ENCODE peak calls at places on chromosomes 16 and 17, in eight cellular contexts. E, K, P, H, V, F, Y and D are unnamed samples.

GRCh38 chr16:57775661-57776469 is 26.4 kb downstream of the KIFC3 start:
- DNase-seq in E (no peak), K (no peak), P (peak; percentile 60), H (no peak), V (peak; percentile 97), F (no peak), Y (peak; percentile 73), D (no peak)

GRCh38 chr17:35087731-35088646 is 24.5 kb upstream of the RFFL start:
- DNase-seq in E (peak; percentile 81), K (peak; percentile 58), P (peak; percentile 75), H (peak; percentile 84), V (peak; percentile 58), F (peak; percentile 53), Y (peak; percentile 25), D (peak; percentile 75)

GRCh38 chr16:71230122-71230845 is at the start of gene HYDIN:
- DNase-seq in E (peak; percentile 70), K (peak; percentile 74), P (peak; percentile 67), H (peak; percentile 68), V (peak; percentile 99), F (peak; percentile 71), Y (no peak), D (peak; percentile 75)

GRCh38 chr17:61285483-61286320 is 113.9 kb upstream of the TBX2 start:
- DNase-seq in E (no peak), K (no peak), P (no peak), H (no peak), V (peak; percentile 70), F (peak; percentile 60), Y (no peak), D (no peak)

GRCh38 chr17:18960241-18960665 is 8.3 kb downstream of the SLC5A10 start:
- DNase-seq in E (no peak), K (no peak), P (no peak), H (peak; percentile 72), V (no peak), F (no peak), Y (no peak), D (peak; percentile 47)

GRCh38 chr16:30494028-30494427 is 21.5 kb downstream of the ITGAL start:
- DNase-seq in E (no peak), K (no peak), P (no peak), H (no peak), V (no peak), F (no peak), Y (no peak), D (no peak)

GRCh38 chr17:3710951-3711383 is 12.7 kb upstream of the HASPIN start:
- DNase-seq in E (no peak), K (no peak), P (no peak), H (no peak), V (peak; percentile 41), F (peak; percentile 52), Y (no peak), D (no peak)

GRCh38 chr16:53840472-53840871 is 136.5 kb downstream of the FTO start:
- DNase-seq in E (no peak), K (no peak), P (no peak), H (no peak), V (no peak), F (no peak), Y (no peak), D (no peak)

GRCh38 chr16:87389245-87389644 is 2.9 kb upstream of the MAP1LC3B start:
- DNase-seq in E (peak; percentile 37), K (no peak), P (no peak), H (no peak), V (no peak), F (no peak), Y (no peak), D (no peak)

GRCh38 chr16:1789643-1790045 is 3.9 kb downstream of the IGFALS start:
- DNase-seq in E (no peak), K (no peak), P (no peak), H (peak; percentile 65), V (no peak), F (no peak), Y (peak; percentile 10), D (no peak)

GRCh38 chr16:54453863-54454262 is 167.3 kb upstream of the IRX3 start:
- DNase-seq in E (no peak), K (no peak), P (no peak), H (no peak), V (no peak), F (no peak), Y (no peak), D (no peak)

GRCh38 chr17:81044764-81045589 is 10.0 kb downstream of the BAIAP2 start:
- DNase-seq in E (peak; percentile 94), K (peak; percentile 50), P (peak; percentile 45), H (peak; percentile 93), V (no peak), F (peak; percentile 66), Y (peak; percentile 70), D (peak; percentile 89)

GRCh38 chr16:90023078-90023447 is 3.8 kb upstream of the DBNDD1 start:
- DNase-seq in E (no peak), K (no peak), P (no peak), H (no peak), V (no peak), F (no peak), Y (no peak), D (no peak)
- H3K27ac ChIP-seq in E (peak overlapping the region; percentile 75), K (peak overlapping the region; percentile 26), P (peak overlapping the region; percentile 88), H (no peak overlapping the region), V (no peak overlapping the region), F (peak overlapping the region; percentile 63), Y (peak overlapping the region; percentile 92), D (peak overlapping the region; percentile 72)

GRCh38 chr17:77391668-77392375 is 251.1 kb downstream of the SEC14L1 start:
- DNase-seq in E (no peak), K (no peak), P (peak; percentile 74), H (peak; percentile 89), V (peak; percentile 88), F (peak; percentile 83), Y (peak; percentile 48), D (no peak)

GRCh38 chr17:77392376-77393273 is 251.9 kb downstream of the SEC14L1 start:
- DNase-seq in E (peak; percentile 89), K (peak; percentile 67), P (peak; percentile 89), H (no peak), V (peak; percentile 87), F (no peak), Y (peak; percentile 49), D (no peak)

GRCh38 chr17:77394540-77395295 is 253.9 kb downstream of the SEC14L1 start:
- DNase-seq in E (peak; percentile 86), K (no peak), P (no peak), H (no peak), V (peak; percentile 55), F (peak; percentile 70), Y (peak; percentile 83), D (peak; percentile 59)

GRCh38 chr17:77393867-77394539 is 253.2 kb downstream of the SEC14L1 start:
- DNase-seq in E (no peak), K (peak; percentile 80), P (no peak), H (no peak), V (no peak), F (no peak), Y (peak; percentile 49), D (no peak)

GRCh38 chr17:77393274-77393600 is 252.5 kb downstream of the SEC14L1 start:
- DNase-seq in E (no peak), K (no peak), P (no peak), H (no peak), V (no peak), F (no peak), Y (no peak), D (no peak)
- H3K4me3 ChIP-seq in E (no peak overlapping the region), K (no peak overlapping the region), P (peak overlapping the region; percentile 8), H (no peak overlapping the region), V (peak overlapping the region; percentile 49), F (no peak overlapping the region), Y (no peak overlapping the region), D (no peak overlapping the region)

DNA sequence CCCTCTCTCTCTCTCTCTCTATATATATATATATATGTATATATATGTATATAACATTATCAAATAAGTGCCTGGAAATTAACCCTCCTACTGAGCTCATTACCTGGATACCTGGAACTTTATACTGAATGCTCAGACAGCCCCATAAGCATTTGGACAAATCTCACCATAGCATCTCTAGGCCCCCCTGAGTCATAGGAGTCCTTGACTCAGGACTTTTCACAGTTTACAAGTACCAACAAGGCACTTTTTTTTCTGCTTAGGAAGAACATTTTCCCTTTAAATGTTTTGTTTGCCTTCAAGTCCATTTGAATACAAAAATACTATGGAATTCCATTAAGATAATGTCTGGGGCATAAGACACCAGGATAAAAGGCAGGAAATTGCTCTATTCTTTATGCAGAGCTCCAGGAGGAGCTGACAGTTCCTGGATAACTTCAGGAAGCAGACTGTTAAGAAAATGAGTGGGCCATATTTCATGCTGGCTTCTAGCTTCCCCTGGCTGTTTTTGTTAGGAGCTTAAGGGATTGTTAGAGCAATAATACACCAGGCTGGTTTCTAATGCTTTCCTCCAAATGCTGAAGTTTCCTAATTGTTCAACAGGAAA is 171.7 kb upstream of the ASIC2 start:
- DNase-seq in E (no peak), K (no peak), P (no peak), H (no peak), V (no peak), F (no peak), Y (no peak), D (no peak)
- H3K27ac ChIP-seq in E (no peak overlapping the region), K (no peak overlapping the region), P (no peak overlapping the region), H (no peak overlapping the region), V (no peak overlapping the region), F (no peak overlapping the region), Y (no peak overlapping the region), D (no peak overlapping the region)

DNA sequence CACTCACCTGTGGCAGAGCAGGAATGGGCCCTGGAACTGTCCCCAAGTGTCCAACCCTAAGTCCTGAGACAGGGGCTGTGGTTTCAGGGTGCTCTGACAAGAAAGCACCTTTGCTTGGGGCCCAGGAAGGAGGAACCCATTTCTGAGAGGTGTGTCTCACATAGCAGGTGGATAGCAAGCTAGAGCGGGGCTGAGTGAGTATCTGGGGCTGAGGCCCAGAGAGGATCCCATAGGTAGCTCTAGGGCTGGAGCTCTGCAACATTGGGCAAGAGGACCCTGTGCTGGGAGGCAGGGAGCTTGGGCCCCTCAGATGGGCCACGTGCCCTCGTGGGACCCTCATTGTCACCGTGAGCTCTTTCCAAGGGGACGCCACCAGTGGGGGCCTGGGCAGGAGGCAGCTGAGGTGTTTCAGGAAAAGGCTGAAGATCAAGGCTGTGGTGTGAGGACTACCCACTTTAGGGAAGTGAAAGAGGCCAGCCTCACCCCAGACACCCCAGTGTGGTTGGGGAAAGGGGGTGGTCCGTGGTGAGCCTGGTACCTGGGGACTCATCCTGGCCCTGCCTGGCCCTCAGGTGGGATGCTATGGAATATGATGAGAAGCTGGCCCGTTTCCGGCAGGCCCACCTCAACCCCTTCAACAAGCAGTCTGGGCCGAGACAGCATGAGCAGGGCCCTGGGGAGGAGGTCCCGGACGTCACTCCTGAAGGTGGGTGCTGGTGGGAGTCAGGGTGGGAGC is 5.3 kb downstream of the DEF8 start:
- DNase-seq in E (no peak), K (no peak), P (no peak), H (no peak), V (no peak), F (no peak), Y (no peak), D (no peak)
- H3K4me3 ChIP-seq in E (no peak overlapping the region), K (no peak overlapping the region), P (no peak overlapping the region), H (no peak overlapping the region), V (no peak overlapping the region), F (no peak overlapping the region), Y (no peak overlapping the region), D (no peak overlapping the region)